ENCODE peak calls at places on chromosomes 6 and 20, in five cellular contexts. Z, H, Y, B and S are unnamed samples.

GRCh38 chr6:85676086-85676729 is 33.5 kb upstream of the SYNCRIP start:
- DNase-seq in H (peak; percentile 49), Z (no peak), Y (peak; percentile 18), B (no peak), S (peak; percentile 40)

GRCh38 chr20:2656471-2657117 is 4.2 kb downstream of the NOP56 start:
- DNase-seq in Y (no peak), B (no peak), H (no peak), Z (no peak), S (no peak)

GRCh38 chr20:9769954-9770353 is 68.9 kb downstream of the PAK5 start:
- DNase-seq in B (no peak), Y (no peak), H (no peak), Z (no peak), S (no peak)

GRCh38 chr6:37056112-37056403 is 50.6 kb downstream of the FGD2 start:
- DNase-seq in Z (no peak), B (no peak), Y (no peak), H (no peak), S (no peak)

GRCh38 chr20:11993886-11994466 is 76.3 kb downstream of the BTBD3 start:
- DNase-seq in H (no peak), Y (no peak), B (no peak), Z (no peak), S (no peak)

GRCh38 chr20:37901667-37902503 is 1.0 kb upstream of the VSTM2L start:
- DNase-seq in Z (no peak), H (peak; percentile 72), Y (peak; percentile 53), B (no peak), S (peak; percentile 59)

GRCh38 chr6:149905911-149906371 is 8.0 kb upstream of the RAET1E start:
- DNase-seq in Z (no peak), B (no peak), Y (no peak), H (no peak), S (no peak)

GRCh38 chr6:684831-685636 is 7.9 kb downstream of the EXOC2 start:
- DNase-seq in Y (peak; percentile 38), Z (no peak), H (peak; percentile 36), B (peak; percentile 4), S (peak; percentile 83)

GRCh38 chr20:53582574-53583351 is 10.9 kb downstream of the ZNF217 start:
- DNase-seq in Y (peak; percentile 88), H (peak; percentile 94), Z (no peak), B (no peak), S (peak; percentile 98)

GRCh38 chr20:62363920-62364851 is 2.9 kb downstream of the LAMA5 start:
- DNase-seq in H (peak; percentile 64), Z (no peak), Y (no peak), B (no peak), S (no peak)

GRCh38 chr20:20410678-20411077 is 42.8 kb downstream of the INSM1 start:
- DNase-seq in Y (no peak), Z (no peak), B (no peak), H (peak; percentile 49), S (no peak)

GRCh38 chr20:37821691-37822655 is 81.0 kb upstream of the VSTM2L start:
- DNase-seq in B (no peak), H (peak; percentile 71), Y (peak; percentile 98), Z (no peak), S (peak; percentile 91)

GRCh38 chr6:16419636-16420331 is 181.4 kb downstream of the GMPR start:
- DNase-seq in Y (no peak), H (no peak), B (no peak), Z (no peak), S (no peak)

GRCh38 chr20:50281831-50282591 is 91.4 kb downstream of the CEBPB start:
- DNase-seq in Y (no peak), H (no peak), Z (no peak), B (no peak), S (peak; percentile 45)

GRCh38 chr6:8219352-8219943 is 117.1 kb upstream of the EEF1E1 start:
- DNase-seq in Y (peak; percentile 63), B (no peak), H (peak; percentile 67), Z (no peak), S (peak; percentile 68)

GRCh38 chr20:34473262-34473883 is 42.8 kb upstream of the DYNLRB1 start:
- DNase-seq in Y (peak; percentile 41), H (peak; percentile 60), Z (peak; percentile 17), B (no peak), S (peak; percentile 65)

GRCh38 chr6:3939964-3940363 is 90.8 kb downstream of the FAM50B start:
- DNase-seq in B (no peak), Z (no peak), Y (no peak), H (peak; percentile 88), S (no peak)

GRCh38 chr6:24205020-24205492 is 79.0 kb downstream of the NRSN1 start:
- DNase-seq in Z (no peak), B (no peak), Y (peak; percentile 42), H (peak; percentile 53), S (peak; percentile 45)

GRCh38 chr6:155162682-155163081 is 101.1 kb upstream of the CLDN20 start:
- DNase-seq in Y (peak; percentile 39), B (no peak), H (no peak), Z (no peak), S (peak; percentile 38)

GRCh38 chr20:1876217-1876921 is 18.8 kb upstream of the SIRPA start:
- DNase-seq in Z (no peak), Y (no peak), B (no peak), H (no peak), S (peak; percentile 12)

GRCh38 chr6:1611572-1612385 is 2.1 kb downstream of the FOXC1 start:
- DNase-seq in Z (no peak), Y (peak; percentile 38), B (no peak), H (no peak), S (peak; percentile 66)

GRCh38 chr6:30127238-30128093 is 8.5 kb upstream of the TRIM40 start:
- DNase-seq in Z (no peak), Y (no peak), B (no peak), H (no peak), S (no peak)

GRCh38 chr6:17225767-17226166 is 55.4 kb upstream of the RBM24 start:
- DNase-seq in Z (no peak), H (no peak), Y (peak; percentile 59), B (no peak), S (no peak)

GRCh38 chr6:50970908-50971307 is 152.2 kb downstream of the TFAP2B start:
- DNase-seq in Z (no peak), H (no peak), Y (no peak), B (no peak), S (no peak)

GRCh38 chr6:3423439-3424184 is 33.2 kb downstream of the SLC22A23 start:
- DNase-seq in B (no peak), Z (no peak), H (no peak), Y (no peak), S (no peak)

GRCh38 chr6:2038096-2038495 is 207.3 kb downstream of the GMDS start:
- DNase-seq in Z (no peak), Y (no peak), H (peak; percentile 70), B (peak; percentile 1), S (no peak)

GRCh38 chr20:18020931-18021330 is 36.8 kb downstream of the OVOL2 start:
- DNase-seq in B (no peak), Z (no peak), H (no peak), Y (no peak), S (no peak)

GRCh38 chr20:48830826-48831318 is 3.1 kb upstream of the PREX1 start:
- DNase-seq in H (no peak), B (no peak), Y (no peak), Z (no peak), S (no peak)

GRCh38 chr6:144415835-144416237 is 130.7 kb downstream of the UTRN start:
- DNase-seq in Y (peak; percentile 63), H (peak; percentile 63), Z (no peak), B (no peak), S (peak; percentile 95)

GRCh38 chr20:25750765-25751696 is 54.4 kb upstream of the ZNF337 start:
- DNase-seq in Z (peak; percentile 55), Y (peak; percentile 57), B (peak; percentile 35), H (peak; percentile 51), S (peak; percentile 52)

GRCh38 chr6:35152067-35152707 is 11.0 kb upstream of the TCP11 start:
- DNase-seq in H (no peak), Z (no peak), Y (peak; percentile 56), B (no peak), S (peak; percentile 59)

GRCh38 chr20:34874094-34874654 is 1.5 kb upstream of the GGT7 start:
- DNase-seq in H (peak; percentile 94), Y (peak; percentile 89), Z (no peak), B (no peak), S (peak; percentile 94)

GRCh38 chr20:12414446-12415274 is 497.0 kb downstream of the BTBD3 start:
- DNase-seq in H (peak; percentile 38), Y (no peak), Z (no peak), B (no peak), S (no peak)

GRCh38 chr20:38393259-38393658 is 41.9 kb downstream of the SNHG17 start:
- DNase-seq in B (no peak), H (no peak), Y (no peak), Z (no peak), S (no peak)

GRCh38 chr6:903746-904145 is 210.8 kb upstream of the EXOC2 start:
- DNase-seq in Y (peak; percentile 22), H (no peak), B (no peak), Z (no peak), S (no peak)

GRCh38 chr20:62426678-62427077 is 661 bp downstream of the RBBP8NL start:
- DNase-seq in Z (no peak), H (no peak), B (no peak), Y (no peak), S (no peak)